ENCODE peak calls at places on chromosome 10, in eight cellular contexts. W, A, C, R, Q, E, M and J are unnamed samples.

GRCh38 chr10:15266117-15266516 is 97.6 kb upstream of the NMT2 start:
- DNase-seq in W (no peak), A (no peak), C (no peak), R (no peak), Q (no peak), E (no peak), M (no peak), J (no peak)

GRCh38 chr10:101001225-101002035 is 1.8 kb downstream of the LZTS2 start:
- DNase-seq in W (peak), A (no peak), C (no peak), R (no peak), Q (no peak), E (no peak), M (peak), J (no peak)

GRCh38 chr10:104750306-104750705 is 109.2 kb downstream of the SORCS3 start:
- DNase-seq in W (no peak), A (no peak), C (no peak), R (no peak), Q (no peak), E (no peak), M (no peak), J (no peak)

GRCh38 chr10:62763155-62763554 is 41.4 kb upstream of the ADO start:
- DNase-seq in W (no peak), A (no peak), C (no peak), R (no peak), Q (no peak), E (no peak), M (no peak), J (no peak)

GRCh38 chr10:85602713-85603112 is 763.9 kb downstream of the GRID1 start:
- DNase-seq in W (no peak), A (no peak), C (no peak), R (no peak), Q (no peak), E (no peak), M (no peak), J (no peak)

GRCh38 chr10:89419548-89419947 is 5.2 kb downstream of the IFIT5 start:
- DNase-seq in W (no peak), A (peak), C (peak), R (no peak), Q (no peak), E (peak), M (peak), J (peak)

GRCh38 chr10:100562008-100562672 is 26.4 kb downstream of the HIF1AN start:
- DNase-seq in W (peak), A (peak), C (peak), R (peak), Q (peak), E (peak), M (peak), J (peak)

GRCh38 chr10:76559889-76560215 is 1077.8 kb downstream of the KCNMA1 start:
- DNase-seq in W (no peak), A (no peak), C (no peak), R (no peak), Q (no peak), E (no peak), M (peak), J (no peak)

GRCh38 chr10:84706875-84707274 is 378.5 kb downstream of the CCSER2 start:
- DNase-seq in W (no peak), A (no peak), C (no peak), R (no peak), Q (no peak), E (no peak), M (no peak), J (no peak)

GRCh38 chr10:17961551-17962422 is 10.1 kb downstream of the SLC39A12 start:
- DNase-seq in W (no peak), A (no peak), C (no peak), R (no peak), Q (no peak), E (no peak), M (peak), J (no peak)

GRCh38 chr10:5291501-5292195 is 73.1 kb upstream of the UCN3 start:
- DNase-seq in W (no peak), A (peak), C (peak), R (no peak), Q (no peak), E (peak), M (peak), J (peak)

GRCh38 chr10:74967850-74968620 is 141.6 kb downstream of the KAT6B start:
- DNase-seq in W (no peak), A (no peak), C (no peak), R (no peak), Q (no peak), E (peak), M (no peak), J (no peak)

GRCh38 chr10:32241946-32242345 is 105.0 kb downstream of the EPC1 start:
- DNase-seq in W (no peak), A (no peak), C (no peak), R (no peak), Q (no peak), E (no peak), M (peak), J (no peak)